ENCODE peak calls at places on chromosomes 13 and 19, in four cellular contexts. K is tibial nerve; B is CD4-positive, alpha-beta memory T cell; M is endodermal cell. U is an unnamed sample.

GRCh38 chr19:58557253-58558065 is 952 bp downstream of the UBE2M start:
- DNase-seq in K (no peak), B (no peak), M (no peak), U (no peak)

GRCh38 chr19:4988770-4989251 is 19.9 kb downstream of the KDM4B start:
- DNase-seq in K (no peak), B (no peak), M (peak; percentile 78), U (no peak)

GRCh38 chr19:6100284-6100915 is 9.9 kb downstream of the RFX2 start:
- DNase-seq in K (no peak), B (peak; percentile 50), M (no peak), U (no peak)

GRCh38 chr19:771332-771785 is 20.4 kb downstream of the MISP start:
- DNase-seq in K (no peak), B (peak; percentile 15), M (peak; percentile 66), U (no peak)

GRCh38 chr13:110498327-110498726 is 63.2 kb downstream of the RAB20 start:
- DNase-seq in K (no peak), B (no peak), M (no peak), U (no peak)

GRCh38 chr19:2166741-2167738 is 3.3 kb downstream of the DOT1L start:
- DNase-seq in K (peak; percentile 61), B (no peak), M (peak; percentile 62), U (no peak)

GRCh38 chr13:24385902-24386301 is 76.5 kb downstream of the C1QTNF9 start:
- DNase-seq in K (no peak), B (no peak), M (no peak), U (no peak)

GRCh38 chr19:18317998-18318800 is 4.7 kb downstream of the LSM4 start:
- DNase-seq in K (no peak), B (peak; percentile 46), M (no peak), U (peak; percentile 37)

GRCh38 chr19:48735031-48735615 is 5.3 kb downstream of the RASIP1 start:
- DNase-seq in K (no peak), B (no peak), M (peak; percentile 92), U (no peak)

GRCh38 chr19:11261902-11262839 is at the start of gene DOCK6:
- DNase-seq in K (no peak), B (no peak), M (peak; percentile 79), U (no peak)

GRCh38 chr19:5826531-5827341 is 12.8 kb downstream of the FUT6 start:
- DNase-seq in K (no peak), B (no peak), M (peak; percentile 90), U (no peak)

GRCh38 chr19:5693195-5694166 is 3.4 kb downstream of the RPL36 start:
- DNase-seq in K (no peak), B (no peak), M (peak; percentile 63), U (no peak)

GRCh38 chr13:110185696-110186095 is 121.3 kb downstream of the COL4A1 start:
- DNase-seq in K (no peak), B (no peak), M (no peak), U (no peak)

GRCh38 chr19:2848625-2849024 is 7.3 kb downstream of the ZNF555 start:
- DNase-seq in K (no peak), B (no peak), M (no peak), U (no peak)

GRCh38 chr19:5700455-5701092 is 10.5 kb downstream of the RPL36 start:
- DNase-seq in K (no peak), B (no peak), M (no peak), U (no peak)

GRCh38 chr13:98059276-98059675 is 83.6 kb upstream of the FARP1 start:
- DNase-seq in K (no peak), B (no peak), M (no peak), U (no peak)

GRCh38 chr19:7541481-7541824 is 5.9 kb downstream of the PNPLA6 start:
- DNase-seq in K (no peak), B (no peak), M (no peak), U (no peak)

GRCh38 chr13:27678306-27679040 is 56.8 kb downstream of the POLR1D start:
- DNase-seq in K (no peak), B (no peak), M (peak; percentile 50), U (no peak)

GRCh38 chr13:77779461-77780272 is 82.2 kb downstream of the SLAIN1 start:
- DNase-seq in K (peak; percentile 66), B (peak; percentile 31), M (peak; percentile 60), U (no peak)

GRCh38 chr13:84037937-84038464 is 155.7 kb upstream of the SLITRK1 start:
- DNase-seq in K (no peak), B (no peak), M (peak; percentile 48), U (no peak)

GRCh38 chr13:20831933-20832332 is 58.2 kb upstream of the EEF1AKMT1 start:
- DNase-seq in K (no peak), B (no peak), M (no peak), U (no peak)

GRCh38 chr13:20118268-20119140 is 42.3 kb downstream of the GJA3 start:
- DNase-seq in K (peak; percentile 10), B (peak; percentile 23), M (peak; percentile 90), U (peak; percentile 43)

GRCh38 chr13:110676511-110677204 is 29.3 kb downstream of the CARS2 start:
- DNase-seq in K (no peak), B (no peak), M (no peak), U (no peak)

GRCh38 chr13:101412076-101412475 is 4.2 kb downstream of the NALCN start:
- DNase-seq in K (no peak), B (no peak), M (no peak), U (no peak)

GRCh38 chr19:8393871-8394250 is 3.7 kb downstream of the RAB11B start:
- DNase-seq in K (no peak), B (no peak), M (no peak), U (no peak)

GRCh38 chr13:42146359-42146758 is 97.9 kb downstream of the DGKH start:
- DNase-seq in K (no peak), B (no peak), M (no peak), U (no peak)

GRCh38 chr13:25462301-25463125 is 90.7 kb downstream of the ATP8A2 start:
- DNase-seq in K (no peak), B (no peak), M (no peak), U (no peak)

GRCh38 chr19:3556978-3557460 is 367 bp downstream of the MFSD12 start:
- DNase-seq in K (no peak), B (peak; percentile 59), M (peak; percentile 74), U (peak; percentile 44)

GRCh38 chr13:42525035-42525504 is 48.9 kb upstream of the TNFSF11 start:
- DNase-seq in K (no peak), B (no peak), M (no peak), U (no peak)

GRCh38 chr13:103539721-103540120 is 473.5 kb upstream of the SLC10A2 start:
- DNase-seq in K (no peak), B (no peak), M (no peak), U (no peak)
- H3K9me3 ChIP-seq in K (peaks cover 7% of the 10 kb centered on the region), B (no peaks in the 10 kb centered on the region), M (peaks cover 25% of the 10 kb centered on the region), U (no peaks in the 10 kb centered on the region)

DNA sequence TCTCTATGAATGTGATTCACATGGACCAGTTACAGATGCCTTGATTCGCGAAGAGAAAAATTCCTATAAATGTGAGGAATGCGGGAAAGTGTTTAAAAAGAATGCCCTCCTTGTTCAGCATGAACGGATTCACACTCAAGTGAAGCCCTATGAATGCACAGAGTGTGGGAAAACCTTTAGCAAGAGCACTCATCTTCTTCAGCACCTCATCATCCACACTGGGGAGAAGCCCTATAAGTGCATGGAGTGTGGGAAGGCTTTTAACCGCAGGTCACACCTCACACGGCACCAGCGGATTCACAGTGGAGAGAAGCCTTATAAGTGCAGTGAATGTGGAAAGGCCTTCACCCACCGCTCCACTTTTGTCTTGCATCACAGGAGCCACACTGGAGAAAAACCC is 7.7 kb downstream of the ZNF543 start:
- DNase-seq in K (no peak), B (no peak), M (no peak), U (no peak)
- H3K9me3 ChIP-seq in K (peaks cover 98% of the 10 kb centered on the region), B (peaks cover 8% of the 10 kb centered on the region), M (no peaks in the 10 kb centered on the region), U (peaks cover 24% of the 10 kb centered on the region)

GRCh38 chr19:31354316-31354715 is 5.1 kb upstream of the TSHZ3 start:
- DNase-seq in K (no peak), B (no peak), M (peak; percentile 60), U (no peak)

GRCh38 chr19:31353826-31354225 is 4.6 kb upstream of the TSHZ3 start:
- DNase-seq in K (no peak), B (no peak), M (peak; percentile 86), U (no peak)

GRCh38 chr19:31355330-31356289 is 6.4 kb upstream of the TSHZ3 start:
- DNase-seq in K (no peak), B (no peak), M (peak; percentile 80), U (no peak)

GRCh38 chr19:31356587-31357314 is 7.5 kb upstream of the TSHZ3 start:
- DNase-seq in K (no peak), B (peak; percentile 47), M (peak; percentile 85), U (peak; percentile 58)

DNA sequence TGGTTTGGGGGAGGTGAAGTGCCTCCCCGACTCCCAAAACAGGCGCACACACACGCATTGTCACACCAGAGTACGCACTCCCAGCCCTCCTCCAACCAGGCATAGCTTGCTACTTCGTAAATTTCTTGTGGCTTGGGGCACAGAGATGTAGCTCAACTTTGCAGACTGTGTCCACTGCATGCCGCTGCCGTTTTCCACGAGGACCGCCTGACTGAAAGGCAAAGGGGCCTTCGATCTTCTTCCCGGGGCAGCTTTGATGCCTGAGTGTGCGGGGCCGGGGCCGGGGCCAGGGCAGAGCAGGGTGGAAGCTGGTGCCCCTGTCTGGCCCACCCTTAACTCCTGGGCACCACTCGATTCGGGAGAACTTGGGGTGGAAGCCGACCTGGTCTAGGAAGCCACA is 5.7 kb upstream of the TSHZ3 start:
- DNase-seq in K (no peak), B (no peak), M (peak; percentile 58), U (no peak)
- H3K9me3 ChIP-seq in K (no peaks in the 10 kb centered on the region), B (no peaks in the 10 kb centered on the region), M (no peaks in the 10 kb centered on the region), U (no peaks in the 10 kb centered on the region)

DNA sequence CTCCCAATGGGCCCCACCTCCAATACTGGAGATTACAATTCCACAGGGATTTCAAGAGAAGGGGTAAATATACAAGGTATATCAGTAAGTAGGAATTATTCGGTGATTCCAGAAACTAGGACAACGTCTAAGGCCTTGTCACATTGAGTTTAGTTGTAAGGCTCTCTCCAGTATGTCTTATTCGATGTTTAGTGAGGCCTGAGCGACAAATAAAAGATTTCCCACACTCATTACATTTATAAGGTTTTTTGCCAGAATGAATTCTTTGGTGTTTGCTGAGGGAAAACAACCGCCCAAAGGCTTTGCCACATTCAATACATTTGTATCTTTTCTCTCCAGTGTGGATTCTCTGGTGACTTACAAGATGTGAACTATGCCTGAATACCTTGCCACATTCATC is 19.1 kb upstream of the ZNF841 start:
- DNase-seq in K (no peak), B (no peak), M (no peak), U (no peak)
- H3K9me3 ChIP-seq in K (peaks cover 100% of the 10 kb centered on the region), B (peaks cover 44% of the 10 kb centered on the region), M (peaks cover 100% of the 10 kb centered on the region), U (peaks cover 61% of the 10 kb centered on the region)